ENCODE peak calls at places on chromosomes 11 and 22, in seven cellular contexts. C, S, A, G, M, J and L are unnamed samples. For H3K27me3, the result is how much of the 10 kb centered on the place peaks cover.

GRCh38 chr11:5004429-5005274 is 10.0 kb downstream of the OR51L1 start:
- DNase-seq in C (peak), J (peak), M (peak), G (peak), A (peak), S (peak), L (peak)

GRCh38 chr11:44629732-44630345 is 64.4 kb downstream of the CD82 start:
- DNase-seq in S (no peak), G (no peak), J (no peak), C (no peak), A (no peak), M (no peak), L (no peak)

GRCh38 chr22:30267382-30268302 is 991 bp upstream of the OSM start:
- DNase-seq in J (no peak), C (no peak), S (no peak), A (no peak), G (no peak), M (no peak), L (no peak)

GRCh38 chr11:40274017-40274416 is 1185.4 kb downstream of the LRRC4C start:
- DNase-seq in C (no peak), G (peak), A (no peak), M (no peak), J (peak), S (no peak), L (peak)

GRCh38 chr11:8765294-8765693 is 82.7 kb downstream of the RPL27A start:
- DNase-seq in J (peak), C (peak), G (peak), A (no peak), M (no peak), S (no peak), L (peak)

GRCh38 chr22:20013382-20013871 is 3.2 kb downstream of the ARVCF start:
- DNase-seq in S (no peak), A (peak), M (peak), C (peak), J (peak), G (peak), L (peak)

GRCh38 chr11:108813086-108813485 is 148.2 kb downstream of the DDX10 start:
- DNase-seq in S (no peak), J (no peak), C (no peak), M (no peak), A (no peak), G (no peak), L (no peak)

GRCh38 chr11:114395776-114396175 is 4.5 kb downstream of the C11orf71 start:
- DNase-seq in G (peak), S (peak), C (peak), M (no peak), A (peak), J (no peak), L (no peak)

GRCh38 chr11:23280088-23280487 is 419.8 kb upstream of the CCDC179 start:
- DNase-seq in M (no peak), G (no peak), A (no peak), C (peak), S (no peak), J (peak), L (no peak)

GRCh38 chr22:40890881-40891280 is 29.0 kb upstream of the DNAJB7 start:
- DNase-seq in G (no peak), C (peak), A (no peak), M (no peak), S (no peak), J (peak), L (peak)

GRCh38 chr22:17370036-17370765 is 941 bp downstream of the CECR2 start:
- DNase-seq in J (no peak), S (no peak), A (no peak), M (peak), G (no peak), C (no peak), L (peak)
- H3K27me3 ChIP-seq in J (under half), S (under half), A (under half), M (half or more), G (under half), C (half or more), L (under half)

DNA sequence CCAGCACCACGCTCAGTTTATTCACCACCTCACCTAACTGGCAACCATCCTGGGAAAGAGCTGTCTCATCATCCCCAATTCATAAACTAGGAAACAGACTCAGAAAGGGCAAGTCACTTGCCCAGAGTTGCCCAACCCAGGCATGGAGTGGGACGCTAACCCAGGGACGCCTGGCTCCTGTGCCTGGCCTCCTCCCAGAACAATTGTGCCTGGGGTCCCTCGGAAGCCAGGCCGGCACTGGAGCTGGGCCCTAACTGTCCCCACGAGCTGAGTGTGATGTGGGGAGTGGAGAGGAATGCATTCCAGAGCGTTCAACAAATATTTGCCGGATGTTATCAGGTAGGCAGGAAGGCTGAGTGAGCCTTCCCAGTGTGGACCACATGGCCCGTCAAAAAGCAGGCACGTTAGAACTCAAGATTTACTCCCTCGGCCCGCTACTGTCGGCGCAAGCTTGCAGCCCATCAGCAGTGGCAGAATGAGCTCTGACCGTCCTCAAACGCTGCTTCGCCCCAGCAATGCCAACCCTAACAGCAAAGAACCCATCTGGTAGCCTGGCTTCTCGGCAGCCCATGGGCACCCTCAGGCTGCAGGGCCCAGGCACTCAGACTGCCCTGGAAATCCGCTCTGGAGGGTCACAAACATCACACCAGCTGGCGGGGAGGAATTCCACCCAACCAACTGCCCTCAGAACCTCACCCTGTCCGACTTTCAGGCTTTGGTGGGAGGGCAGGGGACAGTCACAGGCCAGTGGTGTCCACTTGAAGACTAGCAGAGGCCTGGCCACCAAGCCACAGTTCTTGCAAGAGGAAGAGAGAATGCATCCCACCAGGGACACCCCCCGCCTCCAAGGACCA is 35.6 kb downstream of the MYH9 start:
- DNase-seq in J (no peak), G (no peak), M (no peak), A (no peak), C (no peak), S (no peak), L (peak)
- H3K9ac ChIP-seq in J (peak), G (peak), M (no peak), A (peak), C (no peak), S (no peak), L (peak)

DNA sequence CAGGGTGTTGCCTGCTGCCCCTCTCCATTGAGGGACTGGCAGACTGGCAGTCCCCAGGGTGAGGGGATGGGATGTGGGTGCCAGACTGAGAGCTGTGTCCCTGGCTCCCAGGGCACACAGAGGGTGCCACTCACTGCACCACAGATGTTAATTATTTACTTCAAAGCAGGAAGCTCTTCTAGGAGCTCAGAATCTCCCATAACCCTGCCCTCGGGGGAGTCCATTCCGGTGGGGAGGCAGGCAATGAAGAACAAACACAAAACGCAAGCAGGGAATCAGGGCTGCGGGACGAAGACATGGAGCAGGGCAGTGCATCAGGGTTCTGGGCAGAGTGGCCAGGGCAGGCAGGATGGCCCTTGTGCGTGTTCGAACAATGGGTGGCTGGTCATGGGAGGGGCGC is 24.4 kb upstream of the FLRT1 start:
- DNase-seq in S (no peak), M (no peak), C (no peak), G (no peak), A (no peak), J (no peak), L (no peak)
- H3K27me3 ChIP-seq in S (under half), M (under half), C (under half), G (under half), A (under half), J (under half), L (under half)

GRCh38 chr11:19936461-19936860 is 223.8 kb downstream of the DBX1 start:
- DNase-seq in J (no peak), C (no peak), A (no peak), G (no peak), S (no peak), M (no peak), L (no peak)

GRCh38 chr11:19934828-19935259 is 222.2 kb downstream of the NAV2 start:
- DNase-seq in M (no peak), G (no peak), A (peak), C (peak), S (no peak), J (peak), L (peak)

GRCh38 chr11:19933801-19934488 is 221.3 kb downstream of the NAV2 start:
- DNase-seq in J (no peak), A (no peak), G (no peak), M (no peak), S (no peak), C (no peak), L (no peak)

GRCh38 chr11:19933132-19933735 is 220.6 kb downstream of the NAV2 start:
- DNase-seq in C (no peak), S (no peak), G (no peak), M (no peak), A (no peak), J (no peak), L (no peak)

GRCh38 chr11:19935507-19935906 is 222.9 kb downstream of the NAV2 start:
- DNase-seq in M (no peak), S (no peak), A (no peak), C (peak), G (peak), J (peak), L (peak)
- H3K9ac ChIP-seq in M (peak), S (no peak), A (no peak), C (peak), G (no peak), J (no peak), L (no peak)

GRCh38 chr11:69272961-69273461 is 20.9 kb upstream of the MYEOV start:
- DNase-seq in S (no peak), M (no peak), A (no peak), G (no peak), C (no peak), J (no peak), L (no peak)

GRCh38 chr11:69273571-69273970 is 20.4 kb upstream of the MYEOV start:
- DNase-seq in S (no peak), J (no peak), M (no peak), G (no peak), C (no peak), A (no peak), L (no peak)

GRCh38 chr11:69276165-69276564 is 17.8 kb upstream of the MYEOV start:
- DNase-seq in S (no peak), J (no peak), M (no peak), G (no peak), A (no peak), C (no peak), L (no peak)

GRCh38 chr11:69275178-69275577 is 18.8 kb upstream of the MYEOV start:
- DNase-seq in A (no peak), J (no peak), S (no peak), C (no peak), M (no peak), G (no peak), L (no peak)

DNA sequence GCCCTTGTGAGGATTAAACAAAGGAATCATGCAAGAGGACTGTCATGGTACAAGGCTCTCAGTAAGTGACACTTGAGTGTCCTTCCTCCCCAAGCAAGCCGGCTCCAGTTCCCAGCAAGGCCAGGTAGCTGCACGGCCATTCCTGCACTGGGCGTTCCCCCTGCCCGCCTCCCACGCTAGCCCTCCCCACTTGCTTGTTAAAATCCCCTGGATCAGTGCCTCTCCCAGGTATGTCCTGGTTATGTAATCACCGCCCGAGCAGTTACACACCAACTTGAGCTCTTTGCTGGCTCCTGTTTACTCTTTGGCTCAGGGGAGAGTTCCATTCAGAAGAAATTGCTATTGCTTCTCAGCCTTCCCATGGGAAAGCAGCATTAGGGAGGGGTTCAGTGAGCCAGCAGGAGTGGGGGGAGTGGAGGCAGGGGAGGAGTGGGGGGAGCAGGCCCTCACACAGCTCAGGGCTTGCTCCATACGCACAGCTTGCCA is 19.4 kb upstream of the MYEOV start:
- DNase-seq in J (no peak), G (no peak), M (no peak), S (no peak), C (no peak), A (no peak), L (no peak)
- H3K27me3 ChIP-seq in J (half or more), G (under half), M (under half), S (under half), C (half or more), A (under half), L (under half)

GRCh38 chr11:35031869-35032268 is 107.1 kb upstream of the CD44 start:
- DNase-seq in J (peak), C (peak), M (no peak), S (no peak), A (no peak), G (peak), L (no peak)
- H3K9ac ChIP-seq in J (no peak), C (peak), M (peak), S (no peak), A (no peak), G (no peak), L (no peak)